ENCODE peak calls at places on chromosomes 13 and 19, in five cellular contexts. G is skeletal muscle cell, O is foreskin fibroblast, P is thoracic aorta, E is heart right ventricle. Q is an unnamed sample.

GRCh38 chr19:49685845-49686332 is 3.5 kb upstream of the ADM5 start:
- DNase-seq in P (no peak), E (no peak), O (no peak), G (no peak), Q (no peak)

GRCh38 chr13:100630564-100630963 is 42.0 kb upstream of the GGACT start:
- DNase-seq in E (no peak), O (no peak), P (no peak), G (no peak), Q (no peak)

GRCh38 chr13:96248103-96248502 is 158.2 kb downstream of the HS6ST3 start:
- DNase-seq in P (no peak), E (no peak), G (no peak), O (no peak), Q (no peak)

GRCh38 chr19:10501971-10502523 is 1.1 kb downstream of the KEAP1 start:
- DNase-seq in G (no peak), E (peak; percentile 86), P (peak; percentile 37), O (peak; percentile 29), Q (no peak)

GRCh38 chr13:45220403-45220802 is 19.6 kb upstream of the KCTD4 start:
- DNase-seq in O (no peak), G (no peak), E (no peak), P (no peak), Q (no peak)

GRCh38 chr19:41871573-41872383 is 5.3 kb upstream of the CD79A start:
- DNase-seq in P (no peak), O (no peak), E (no peak), G (no peak), Q (no peak)

GRCh38 chr13:61039302-61039701 is 376.3 kb downstream of the PCDH20 start:
- DNase-seq in E (no peak), P (no peak), O (no peak), G (no peak), Q (no peak)

GRCh38 chr19:11721681-11722080 is 17.1 kb downstream of the ZNF823 start:
- DNase-seq in G (no peak), O (no peak), P (no peak), E (no peak), Q (no peak)

GRCh38 chr19:45872095-45872919 is 8.2 kb downstream of the FOXA3 start:
- DNase-seq in E (no peak), O (no peak), P (no peak), G (no peak), Q (no peak)

GRCh38 chr13:32383836-32384618 is 43.9 kb downstream of the N4BP2L1 start:
- DNase-seq in P (no peak), O (no peak), E (no peak), G (no peak), Q (no peak)

GRCh38 chr13:80340643-80341097 is 256 bp downstream of the SPRY2 start:
- DNase-seq in O (no peak), E (no peak), P (no peak), G (no peak), Q (no peak)

GRCh38 chr13:44365899-44366298 is 7.7 kb upstream of the SERP2 start:
- DNase-seq in E (no peak), O (no peak), P (no peak), G (no peak), Q (no peak)

GRCh38 chr19:43337737-43338136 is 15.7 kb upstream of the CD177 start:
- DNase-seq in E (no peak), P (no peak), O (no peak), G (no peak), Q (no peak)

GRCh38 chr13:36192166-36192565 is 22.2 kb downstream of the SOHLH2 start:
- DNase-seq in G (peak; percentile 56), P (no peak), E (no peak), O (no peak), Q (no peak)

GRCh38 chr13:93244918-93245280 is 18.3 kb downstream of the GPC6 start:
- DNase-seq in P (no peak), G (no peak), O (peak; percentile 25), E (no peak), Q (no peak)

GRCh38 chr13:93246069-93246468 is 19.5 kb downstream of the GPC6 start:
- DNase-seq in O (no peak), G (no peak), E (no peak), P (no peak), Q (no peak)

GRCh38 chr13:93243375-93244063 is 16.9 kb downstream of the GPC6 start:
- DNase-seq in E (no peak), P (no peak), O (no peak), G (no peak), Q (no peak)

GRCh38 chr13:93248627-93249047 is 22.0 kb downstream of the GPC6 start:
- DNase-seq in O (no peak), G (no peak), E (no peak), P (no peak), Q (no peak)

DNA sequence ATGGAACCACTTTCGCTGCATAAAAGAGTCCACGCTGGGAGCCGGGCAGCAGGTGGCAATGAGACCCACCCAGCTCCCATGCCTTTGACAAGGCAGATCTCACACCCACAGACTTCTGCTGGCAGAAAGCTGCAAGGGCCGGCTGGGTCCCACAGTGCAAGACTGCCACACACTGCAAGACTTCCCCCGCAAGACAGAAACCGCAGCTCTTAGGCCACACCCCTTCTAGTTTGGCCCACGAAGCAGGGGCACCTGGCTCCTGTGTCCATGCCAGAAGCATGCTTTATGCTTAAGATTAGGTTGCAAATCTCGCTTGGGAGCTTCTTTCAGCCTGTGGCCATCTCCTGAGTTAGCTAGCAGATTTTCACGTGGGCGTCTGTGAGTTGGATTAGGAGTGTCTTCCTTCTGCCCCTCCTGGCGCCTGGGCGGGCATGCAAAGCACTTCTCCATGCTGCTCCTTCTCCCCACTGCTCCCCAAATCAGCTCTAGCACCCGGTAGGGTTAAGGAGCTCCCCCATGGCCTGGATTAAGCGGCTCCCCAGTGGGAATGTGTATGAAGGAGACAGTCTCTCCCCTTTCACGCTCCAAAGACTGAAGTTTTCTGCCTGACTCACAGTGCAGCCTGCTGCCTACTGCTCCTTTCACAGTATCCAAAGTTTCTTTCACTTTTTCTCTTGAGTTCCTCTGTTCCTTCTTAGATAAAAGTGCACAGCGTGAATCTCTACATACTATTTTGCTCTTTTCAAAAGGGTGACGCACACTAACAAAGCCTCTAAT is 17.7 kb downstream of the GPC6 start:
- DNase-seq in P (no peak), G (no peak), E (no peak), O (peak; percentile 45), Q (no peak)
- H3K4me3 ChIP-seq in P (peak overlapping the region; percentile 73), G (peak overlapping the region; percentile 39), E (peak overlapping the region; percentile 12), O (peak overlapping the region; percentile 27), Q (peak overlapping the region; percentile 41)

GRCh38 chr19:3492919-3493318 is 7.6 kb downstream of the DOHH start:
- DNase-seq in E (no peak), O (no peak), P (no peak), G (no peak), Q (no peak)
- H3K4me3 ChIP-seq in E (no peak overlapping the region), O (no peak overlapping the region), P (no peak overlapping the region), G (no peak overlapping the region), Q (no peak overlapping the region)

GRCh38 chr19:21604941-21605548 is 99.6 kb downstream of the ZNF429 start:
- DNase-seq in E (no peak), P (no peak), G (no peak), O (no peak), Q (no peak)
- H3K4me3 ChIP-seq in E (peak overlapping the region; percentile 34), P (peak overlapping the region; percentile 80), G (peak overlapping the region; percentile 33), O (peak overlapping the region; percentile 58), Q (peak overlapping the region; percentile 48)

DNA sequence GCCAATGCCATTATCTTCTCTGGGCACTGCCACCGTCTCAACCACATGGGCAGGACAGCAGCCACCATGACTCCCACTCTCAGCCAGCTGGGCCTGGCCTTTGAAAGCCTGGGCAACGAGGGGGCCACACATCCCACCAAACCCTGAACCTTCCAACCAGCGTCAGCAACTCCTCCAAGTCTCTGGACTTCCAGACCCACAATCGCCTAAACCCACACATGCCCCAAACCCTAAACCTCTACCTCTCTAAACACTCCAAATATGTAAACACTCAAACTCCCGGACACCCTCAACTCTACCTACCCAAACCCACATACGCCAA is 949 bp downstream of the C3 start:
- DNase-seq in G (no peak), P (no peak), O (no peak), E (no peak), Q (no peak)
- H3K4me3 ChIP-seq in G (no peak overlapping the region), P (no peak overlapping the region), O (no peak overlapping the region), E (peak overlapping the region; percentile 22), Q (no peak overlapping the region)

GRCh38 chr19:29727906-29728305 is 12.8 kb upstream of the C19orf12 start:
- DNase-seq in O (no peak), E (no peak), P (no peak), G (no peak), Q (no peak)

GRCh38 chr19:29724741-29725140 is 9.7 kb upstream of the C19orf12 start:
- DNase-seq in P (no peak), G (no peak), E (no peak), O (no peak), Q (no peak)

DNA sequence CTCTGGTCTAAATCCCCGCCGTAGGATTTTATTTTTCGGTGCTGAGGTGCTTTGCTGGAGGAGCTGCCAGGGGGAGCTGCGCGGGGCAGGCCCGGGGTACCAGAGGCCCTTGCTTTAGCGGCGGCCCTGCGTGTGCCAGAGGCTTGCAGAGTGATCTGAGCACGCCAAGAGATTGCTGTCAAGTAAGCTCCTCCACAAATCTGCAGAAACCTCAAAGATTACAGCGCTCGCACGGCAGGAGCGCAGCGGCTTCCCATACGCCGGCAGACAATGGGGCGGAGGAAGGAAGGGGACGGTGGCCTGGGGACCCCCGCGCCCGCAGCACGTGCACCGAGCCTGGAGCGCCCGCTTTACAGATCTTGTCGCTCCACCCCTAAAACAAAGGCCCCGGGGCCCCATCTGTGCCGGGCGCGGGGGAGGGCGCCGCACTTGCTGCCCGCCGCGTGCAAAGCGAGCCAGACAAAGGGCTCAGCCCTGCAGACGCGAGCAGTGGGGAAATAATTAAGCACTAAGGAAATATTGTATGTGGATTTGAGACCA is 9.1 kb upstream of the C19orf12 start:
- DNase-seq in P (no peak), G (no peak), E (no peak), O (peak; percentile 13), Q (no peak)
- H3K4me3 ChIP-seq in P (peak overlapping the region; percentile 64), G (peak overlapping the region; percentile 38), E (peak overlapping the region; percentile 18), O (peak overlapping the region; percentile 26), Q (peak overlapping the region; percentile 34)

DNA sequence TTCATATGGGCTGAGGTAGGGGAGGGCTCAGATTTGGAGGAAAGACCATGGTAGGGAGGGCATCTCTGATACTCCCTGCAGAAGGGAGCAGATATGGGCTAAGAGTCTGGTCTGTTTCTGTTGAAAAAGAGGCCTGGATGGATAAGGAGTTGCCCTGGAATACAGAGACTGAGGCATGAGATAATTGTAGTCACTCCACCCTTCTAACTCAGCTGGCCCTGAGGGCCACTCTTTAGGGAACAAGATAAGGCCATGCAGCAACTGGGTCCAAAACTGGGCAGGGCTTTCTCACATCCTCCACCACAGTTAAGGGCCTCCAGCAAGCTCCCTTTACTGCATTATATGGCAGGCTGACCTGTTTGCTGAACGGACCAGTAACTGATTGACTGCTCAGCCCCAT is 1.3 kb downstream of the ZNF749 start:
- DNase-seq in P (no peak), G (no peak), O (no peak), E (no peak), Q (no peak)
- H3K4me3 ChIP-seq in P (peak overlapping the region; percentile 87), G (peak overlapping the region; percentile 78), O (peak overlapping the region; percentile 80), E (no peak overlapping the region), Q (peak overlapping the region; percentile 90)

Q was measured in AG04449.